ENCODE peak calls at places on chromosomes 16 and 17, in five cellular contexts. One of them, this sample, is unnamed.

GRCh38 chr16:81521141-81521626 is 76.6 kb downstream of the CMIP start:
- DNase-seq in mesenchymal stem cell: no peak
- DNase-seq in H1: no peak
- DNase-seq in neuronal stem cell: no peak
- DNase-seq in IMR-90: no peak
- DNase-seq in this sample: no peak

GRCh38 chr17:78828470-78829185 is 12.0 kb downstream of the USP36 start:
- DNase-seq in mesenchymal stem cell: peak
- DNase-seq in neuronal stem cell: no peak
- DNase-seq in IMR-90: peak
- DNase-seq in H1: no peak
- DNase-seq in this sample: peak

GRCh38 chr16:54545890-54546476 is 259.4 kb upstream of the IRX3 start:
- DNase-seq in H1: no peak
- DNase-seq in neuronal stem cell: no peak
- DNase-seq in IMR-90: no peak
- DNase-seq in mesenchymal stem cell: no peak
- DNase-seq in this sample: no peak

GRCh38 chr17:57486978-57487377 is 230.7 kb downstream of the MSI2 start:
- DNase-seq in H1: no peak
- DNase-seq in neuronal stem cell: no peak
- DNase-seq in mesenchymal stem cell: no peak
- DNase-seq in IMR-90: no peak
- DNase-seq in this sample: no peak

GRCh38 chr16:19123535-19124178 is 9.9 kb downstream of the ITPRIPL2 start:
- DNase-seq in IMR-90: no peak
- DNase-seq in H1: no peak
- DNase-seq in neuronal stem cell: no peak
- DNase-seq in mesenchymal stem cell: no peak
- DNase-seq in this sample: no peak

GRCh38 chr17:7023576-7024401 is 939 bp downstream of the BCL6B start:
- DNase-seq in mesenchymal stem cell: peak
- DNase-seq in IMR-90: peak
- DNase-seq in H1: peak
- DNase-seq in neuronal stem cell: peak
- DNase-seq in this sample: peak

GRCh38 chr17:78780335-78780734 is 1.7 kb downstream of the CYTH1 start:
- DNase-seq in mesenchymal stem cell: no peak
- DNase-seq in neuronal stem cell: no peak
- DNase-seq in IMR-90: no peak
- DNase-seq in H1: no peak
- DNase-seq in this sample: no peak

GRCh38 chr17:62737513-62737912 is 70.6 kb downstream of the MARCHF10 start:
- DNase-seq in mesenchymal stem cell: no peak
- DNase-seq in neuronal stem cell: no peak
- DNase-seq in H1: no peak
- DNase-seq in IMR-90: no peak
- DNase-seq in this sample: no peak

GRCh38 chr16:66569131-66569530 is 2.9 kb downstream of the CMTM1 start:
- DNase-seq in mesenchymal stem cell: peak
- DNase-seq in IMR-90: peak
- DNase-seq in H1: no peak
- DNase-seq in neuronal stem cell: no peak
- DNase-seq in this sample: no peak

GRCh38 chr17:8314797-8315739 is 5.0 kb downstream of the ARHGEF15 start:
- DNase-seq in IMR-90: no peak
- DNase-seq in H1: no peak
- DNase-seq in neuronal stem cell: no peak
- DNase-seq in mesenchymal stem cell: no peak
- DNase-seq in this sample: no peak

GRCh38 chr17:57085448-57086068 is 512 bp downstream of the AKAP1 start:
- DNase-seq in H1: no peak
- DNase-seq in IMR-90: peak
- DNase-seq in mesenchymal stem cell: peak
- DNase-seq in neuronal stem cell: peak
- DNase-seq in this sample: peak

GRCh38 chr16:88611220-88611821 is 27.1 kb upstream of the IL17C start:
- DNase-seq in neuronal stem cell: peak
- DNase-seq in H1: no peak
- DNase-seq in mesenchymal stem cell: no peak
- DNase-seq in IMR-90: no peak
- DNase-seq in this sample: no peak

GRCh38 chr16:59164461-59164860 is 430.3 kb upstream of the GOT2 start:
- DNase-seq in H1: no peak
- DNase-seq in neuronal stem cell: peak
- DNase-seq in IMR-90: no peak
- DNase-seq in mesenchymal stem cell: peak
- DNase-seq in this sample: no peak

GRCh38 chr16:24346734-24347133 is 90.6 kb downstream of the CACNG3 start:
- DNase-seq in IMR-90: no peak
- DNase-seq in mesenchymal stem cell: no peak
- DNase-seq in neuronal stem cell: no peak
- DNase-seq in H1: no peak
- DNase-seq in this sample: no peak

GRCh38 chr16:61237804-61238485 is 798.3 kb downstream of the CDH8 start:
- DNase-seq in IMR-90: no peak
- DNase-seq in H1: no peak
- DNase-seq in mesenchymal stem cell: no peak
- DNase-seq in neuronal stem cell: no peak
- DNase-seq in this sample: no peak

GRCh38 chr16:79644977-79645667 is 44.6 kb upstream of the MAF start:
- DNase-seq in neuronal stem cell: no peak
- DNase-seq in IMR-90: no peak
- DNase-seq in H1: no peak
- DNase-seq in mesenchymal stem cell: no peak
- DNase-seq in this sample: peak

GRCh38 chr17:68295086-68295485 is 3.8 kb downstream of the ARSG start:
- DNase-seq in H1: no peak
- DNase-seq in mesenchymal stem cell: no peak
- DNase-seq in neuronal stem cell: no peak
- DNase-seq in IMR-90: no peak
- DNase-seq in this sample: no peak

GRCh38 chr16:55668337-55669281 is 12.8 kb downstream of the SLC6A2 start:
- DNase-seq in neuronal stem cell: no peak
- DNase-seq in mesenchymal stem cell: no peak
- DNase-seq in H1: peak
- DNase-seq in IMR-90: peak
- DNase-seq in this sample: peak

GRCh38 chr16:11429823-11430222 is 84.6 kb downstream of the RMI2 start:
- DNase-seq in mesenchymal stem cell: no peak
- DNase-seq in neuronal stem cell: no peak
- DNase-seq in H1: no peak
- DNase-seq in IMR-90: no peak
- DNase-seq in this sample: no peak

GRCh38 chr17:28993013-28993600 is 12.7 kb downstream of the SEZ6 start:
- DNase-seq in mesenchymal stem cell: no peak
- DNase-seq in H1: no peak
- DNase-seq in IMR-90: no peak
- DNase-seq in neuronal stem cell: no peak
- DNase-seq in this sample: no peak

GRCh38 chr17:57481901-57482300 is 225.6 kb downstream of the MSI2 start:
- DNase-seq in IMR-90: peak
- DNase-seq in mesenchymal stem cell: peak
- DNase-seq in neuronal stem cell: no peak
- DNase-seq in H1: no peak
- DNase-seq in this sample: peak

GRCh38 chr16:17227278-17227677 is 243.5 kb downstream of the XYLT1 start:
- DNase-seq in mesenchymal stem cell: no peak
- DNase-seq in neuronal stem cell: no peak
- DNase-seq in IMR-90: no peak
- DNase-seq in H1: peak
- DNase-seq in this sample: peak

GRCh38 chr17:8953152-8953885 is 12.2 kb downstream of the PIK3R5 start:
- DNase-seq in neuronal stem cell: no peak
- DNase-seq in mesenchymal stem cell: no peak
- DNase-seq in H1: no peak
- DNase-seq in IMR-90: no peak
- DNase-seq in this sample: no peak

GRCh38 chr16:4401510-4401909 is 14.9 kb downstream of the CORO7 start:
- DNase-seq in H1: no peak
- DNase-seq in mesenchymal stem cell: no peak
- DNase-seq in neuronal stem cell: no peak
- DNase-seq in IMR-90: no peak
- DNase-seq in this sample: no peak

GRCh38 chr17:7888184-7888920 is at the start of gene CHD3:
- DNase-seq in H1: no peak
- DNase-seq in mesenchymal stem cell: peak
- DNase-seq in neuronal stem cell: no peak
- DNase-seq in IMR-90: peak
- DNase-seq in this sample: peak

GRCh38 chr16:66849543-66849942 is 5.3 kb downstream of the CA7 start:
- DNase-seq in IMR-90: no peak
- DNase-seq in neuronal stem cell: no peak
- DNase-seq in mesenchymal stem cell: no peak
- DNase-seq in H1: no peak
- DNase-seq in this sample: no peak

GRCh38 chr16:21656795-21657768 is 4.7 kb upstream of the IGSF6 start:
- DNase-seq in mesenchymal stem cell: peak
- DNase-seq in neuronal stem cell: peak
- DNase-seq in IMR-90: peak
- DNase-seq in H1: no peak
- DNase-seq in this sample: no peak

GRCh38 chr16:57539072-57539796 is 2.9 kb upstream of the CCDC102A start:
- DNase-seq in IMR-90: no peak
- DNase-seq in mesenchymal stem cell: no peak
- DNase-seq in neuronal stem cell: no peak
- DNase-seq in H1: no peak
- DNase-seq in this sample: no peak

GRCh38 chr17:8871081-8871581 is 3.7 kb upstream of the PIK3R6 start:
- DNase-seq in H1: no peak
- DNase-seq in mesenchymal stem cell: no peak
- DNase-seq in neuronal stem cell: no peak
- DNase-seq in IMR-90: no peak
- DNase-seq in this sample: no peak

GRCh38 chr16:70523621-70524405 is at the start of gene SF3B3:
- DNase-seq in mesenchymal stem cell: peak
- DNase-seq in IMR-90: peak
- DNase-seq in H1: no peak
- DNase-seq in neuronal stem cell: peak
- DNase-seq in this sample: peak

GRCh38 chr16:84528317-84528716 is 23.9 kb upstream of the MEAK7 start:
- DNase-seq in H1: no peak
- DNase-seq in neuronal stem cell: no peak
- DNase-seq in mesenchymal stem cell: no peak
- DNase-seq in IMR-90: no peak
- DNase-seq in this sample: no peak

GRCh38 chr16:84529607-84530006 is 25.1 kb upstream of the MEAK7 start:
- DNase-seq in IMR-90: no peak
- DNase-seq in mesenchymal stem cell: no peak
- DNase-seq in neuronal stem cell: no peak
- DNase-seq in H1: no peak
- DNase-seq in this sample: no peak

GRCh38 chr16:84530590-84530989 is 26.1 kb upstream of the MEAK7 start:
- DNase-seq in mesenchymal stem cell: no peak
- DNase-seq in IMR-90: no peak
- DNase-seq in H1: no peak
- DNase-seq in neuronal stem cell: no peak
- DNase-seq in this sample: no peak

GRCh38 chr16:84526794-84527485 is 22.5 kb upstream of the MEAK7 start:
- DNase-seq in neuronal stem cell: peak
- DNase-seq in H1: no peak
- DNase-seq in mesenchymal stem cell: no peak
- DNase-seq in IMR-90: peak
- DNase-seq in this sample: no peak

DNA sequence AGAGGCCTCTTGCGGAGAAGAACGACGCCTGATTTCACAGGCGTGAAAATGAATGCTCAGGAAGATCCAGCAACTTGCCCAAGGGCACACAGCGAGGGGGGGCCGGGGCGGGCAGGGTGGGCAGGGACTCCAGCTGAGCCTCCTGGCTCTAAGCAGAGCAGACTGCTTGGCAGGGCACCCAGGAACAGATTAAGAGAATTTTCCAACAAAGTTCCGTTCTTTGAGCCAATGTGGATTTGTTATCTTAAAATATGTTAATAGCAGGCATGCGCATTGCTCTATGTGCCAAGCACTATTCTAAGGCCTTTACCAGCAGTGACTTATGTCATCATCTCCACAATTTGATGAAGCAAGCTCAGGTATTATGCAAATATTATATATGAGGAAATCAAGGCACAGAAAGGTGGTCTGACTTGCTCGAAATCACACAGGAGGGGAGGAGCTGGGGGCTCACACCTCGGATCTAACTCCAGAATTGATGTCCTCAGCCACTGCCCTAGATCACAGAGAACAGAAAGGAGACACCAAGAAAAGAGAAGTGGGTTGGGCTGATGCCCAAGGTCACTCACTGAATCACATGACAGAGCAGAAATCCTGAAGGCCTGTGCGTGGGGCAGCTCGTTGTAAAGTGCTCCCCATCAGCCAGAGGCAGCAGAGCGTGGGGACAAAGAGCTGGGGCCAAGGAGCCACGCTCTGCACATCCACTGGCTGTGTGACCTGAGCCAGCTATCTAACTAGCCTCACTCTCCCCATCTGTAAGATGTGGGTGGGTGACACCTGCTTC is 23.2 kb upstream of the MEAK7 start:
- DNase-seq in mesenchymal stem cell: no peak
- DNase-seq in IMR-90: no peak
- DNase-seq in neuronal stem cell: no peak
- DNase-seq in H1: no peak
- DNase-seq in this sample: no peak
- H3K4me3 ChIP-seq in mesenchymal stem cell: peak
- H3K4me3 ChIP-seq in IMR-90: no peak
- H3K4me3 ChIP-seq in neuronal stem cell: no peak
- H3K4me3 ChIP-seq in H1: no peak
- H3K4me3 ChIP-seq in this sample: no peak

GRCh38 chr17:10556301-10557005 is 7.0 kb upstream of the MYH2 start:
- DNase-seq in neuronal stem cell: no peak
- DNase-seq in IMR-90: no peak
- DNase-seq in mesenchymal stem cell: peak
- DNase-seq in H1: no peak
- DNase-seq in this sample: no peak
- H4K91ac ChIP-seq in neuronal stem cell: no peak
- H4K91ac ChIP-seq in IMR-90: no peak
- H4K91ac ChIP-seq in mesenchymal stem cell: peak
- H4K91ac ChIP-seq in H1: no peak
- H4K91ac ChIP-seq in this sample: no peak

DNA sequence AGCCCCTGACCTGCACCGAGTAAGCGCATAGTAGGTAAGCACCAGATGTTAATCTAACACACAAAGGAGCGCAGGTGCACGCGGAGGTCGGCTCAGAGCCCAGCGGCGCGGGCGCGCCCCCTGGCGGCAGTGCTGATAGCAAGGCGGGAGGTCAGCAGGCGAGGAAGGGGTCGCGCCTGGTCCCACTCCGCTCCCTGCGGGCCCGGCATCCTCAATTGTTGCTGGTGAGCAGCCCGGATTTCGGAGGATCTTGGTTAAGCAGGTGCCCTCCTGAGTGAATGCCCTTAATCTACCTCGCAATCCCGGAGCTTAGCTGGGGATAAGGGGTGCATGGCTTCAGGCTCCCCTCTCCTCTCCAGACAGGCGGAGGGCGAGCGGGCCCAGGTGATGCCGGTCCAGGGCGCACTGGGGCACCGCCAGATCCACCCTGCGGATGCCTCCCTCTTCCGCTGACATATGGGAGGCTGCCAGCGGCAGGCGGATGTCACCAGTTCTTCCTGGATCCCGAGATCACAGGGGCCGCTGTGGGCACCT is 4.0 kb upstream of the WNT3 start:
- DNase-seq in H1: no peak
- DNase-seq in IMR-90: no peak
- DNase-seq in mesenchymal stem cell: no peak
- DNase-seq in neuronal stem cell: no peak
- DNase-seq in this sample: no peak
- H3K4ac ChIP-seq in H1: no peak
- H3K4ac ChIP-seq in IMR-90: no peak
- H3K4ac ChIP-seq in mesenchymal stem cell: no peak
- H3K4ac ChIP-seq in neuronal stem cell: no peak
- H3K4ac ChIP-seq in this sample: no peak

GRCh38 chr16:50202926-50203624 is 50.0 kb downstream of the TENT4B start:
- DNase-seq in IMR-90: peak
- DNase-seq in mesenchymal stem cell: peak
- DNase-seq in neuronal stem cell: no peak
- DNase-seq in H1: no peak
- DNase-seq in this sample: peak
- H3K4me3 ChIP-seq in IMR-90: peak
- H3K4me3 ChIP-seq in mesenchymal stem cell: peak
- H3K4me3 ChIP-seq in neuronal stem cell: no peak
- H3K4me3 ChIP-seq in H1: no peak
- H3K4me3 ChIP-seq in this sample: no peak